ENCODE peak calls at places on chromosomes 16 and 17, in six cellular contexts. Y is Caco-2, G is pancreas, E is cardiac muscle cell, B is fibroblast of villous mesenchyme, P is heart right ventricle. V is an unnamed sample.

GRCh38 chr17:83194189-83194565 is 114.8 kb downstream of the METRNL start:
- DNase-seq in B (no peak), G (no peak), E (no peak), P (no peak), Y (no peak), V (no peak)

GRCh38 chr17:75896360-75897075 is at the start of gene TRIM65:
- DNase-seq in B (peak; percentile 76), E (peak; percentile 85), G (peak; percentile 89), P (peak; percentile 85), Y (peak; percentile 87), V (no peak)

GRCh38 chr16:13833510-13833909 is 86.4 kb upstream of the ERCC4 start:
- DNase-seq in G (no peak), E (no peak), Y (no peak), P (no peak), B (no peak), V (no peak)

GRCh38 chr16:70594569-70594968 is 51.8 kb upstream of the IL34 start:
- DNase-seq in B (no peak), E (no peak), G (peak; percentile 62), Y (no peak), P (peak; percentile 61), V (peak; percentile 87)

GRCh38 chr16:2716948-2717347 is 3.1 kb downstream of the PRSS27 start:
- DNase-seq in G (no peak), Y (no peak), P (no peak), E (no peak), B (no peak), V (no peak)

GRCh38 chr16:49459953-49460735 is 86.5 kb downstream of the C16orf78 start:
- DNase-seq in E (no peak), B (no peak), G (no peak), Y (no peak), P (peak; percentile 1), V (no peak)

GRCh38 chr16:3456374-3456773 is 12.9 kb downstream of the NAA60 start:
- DNase-seq in P (peak; percentile 31), G (no peak), Y (no peak), E (no peak), B (no peak), V (no peak)

GRCh38 chr17:41307647-41308046 is 1.5 kb downstream of the KRTAP16-1 start:
- DNase-seq in Y (no peak), E (no peak), P (no peak), B (no peak), G (no peak), V (no peak)

GRCh38 chr16:30925646-30926332 is 2.4 kb downstream of the FBXL19 start:
- DNase-seq in E (no peak), P (no peak), G (peak; percentile 48), B (no peak), Y (no peak), V (no peak)

GRCh38 chr17:78268191-78268874 is 36.9 kb downstream of the TMEM235 start:
- DNase-seq in E (no peak), B (no peak), G (peak; percentile 33), Y (no peak), P (no peak), V (no peak)

GRCh38 chr16:53745126-53745525 is 41.2 kb downstream of the FTO start:
- DNase-seq in E (no peak), Y (no peak), G (no peak), P (no peak), B (no peak), V (no peak)

DNA sequence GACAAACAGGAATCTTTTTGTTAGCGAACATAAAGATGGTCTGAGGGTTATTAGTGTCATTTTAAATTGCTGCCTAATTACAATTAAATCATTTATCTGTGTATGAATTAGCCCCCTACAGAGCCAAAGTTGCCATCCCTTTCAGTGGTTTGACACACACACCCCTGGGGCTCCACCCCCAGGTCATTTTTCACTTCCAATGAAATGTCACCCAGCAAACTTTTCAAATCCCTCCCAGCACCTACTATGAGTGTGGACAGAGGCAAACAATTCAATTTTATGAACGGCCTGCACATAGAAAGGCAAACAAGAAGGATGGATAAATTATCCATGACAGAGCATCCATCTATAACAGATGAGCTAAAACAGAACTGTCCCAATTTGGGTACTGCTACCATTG is 2.4 kb downstream of the MYH10 start:
- DNase-seq in G (no peak), B (no peak), Y (no peak), E (peak; percentile 35), P (no peak), V (no peak)
- H3K4me3 ChIP-seq in G (no peak overlapping the region), B (no peak overlapping the region), Y (no peak overlapping the region), E (peak overlapping the region; percentile 79), P (peak overlapping the region; percentile 97), V (no peak overlapping the region)

DNA sequence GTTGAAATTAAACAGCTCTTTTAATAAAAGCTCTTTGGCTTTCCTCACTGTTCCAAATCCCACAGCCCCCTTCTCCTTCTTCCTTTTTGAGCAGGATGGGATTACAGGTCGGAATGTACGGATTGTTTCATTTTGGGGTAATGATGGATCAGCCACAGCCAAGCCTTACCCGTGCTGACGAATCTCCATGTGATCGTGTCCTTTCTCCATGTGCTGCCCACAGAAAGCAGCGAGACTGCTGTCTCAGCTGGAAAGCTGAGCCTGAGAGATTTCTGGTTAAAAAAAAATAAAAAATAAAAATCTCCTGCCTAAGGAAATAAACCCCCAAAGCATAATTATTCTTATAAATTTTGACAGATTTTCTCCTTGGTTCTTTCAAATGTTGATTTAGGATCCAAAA is 276.6 kb downstream of the CPPED1 start:
- DNase-seq in E (no peak), G (no peak), Y (no peak), B (no peak), P (no peak), V (no peak)
- TF ChIP-seq CTCF in E (no peak), G (no peak), Y (no peak), B (no peak), P (no peak), V (no peak)

GRCh38 chr17:37050905-37051304 is 102.2 kb downstream of the AATF start:
- DNase-seq in G (no peak), Y (no peak), B (no peak), P (no peak), E (no peak), V (no peak)
- H3K4me3 ChIP-seq in G (no peak overlapping the region), Y (no peak overlapping the region), B (no peak overlapping the region), P (no peak overlapping the region), E (no peak overlapping the region), V (no peak overlapping the region)

DNA sequence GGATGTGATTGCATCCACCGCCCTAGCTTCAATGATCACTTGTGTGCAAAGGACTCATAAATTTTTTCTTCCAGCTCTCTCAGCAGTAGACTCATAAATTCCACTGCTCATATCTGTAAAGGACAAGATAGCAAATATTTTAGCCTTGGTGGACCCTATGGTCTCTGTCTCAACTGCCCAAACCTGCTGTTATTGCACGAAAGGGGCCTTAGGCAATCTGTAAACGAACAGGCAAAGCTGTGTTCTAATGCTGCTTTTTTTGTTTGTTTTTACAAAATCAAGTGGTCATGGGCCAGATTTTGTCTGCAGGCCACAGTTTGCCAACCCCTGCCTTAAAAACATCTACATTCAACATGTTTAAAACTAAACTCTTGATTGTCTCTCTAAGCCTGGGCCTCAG is 34.1 kb downstream of the FAM20A start:
- DNase-seq in B (peak; percentile 88), P (no peak), G (no peak), E (no peak), Y (peak; percentile 64), V (no peak)
- TF ChIP-seq CTCF in B (no peak), P (no peak), G (no peak), E (no peak), Y (no peak), V (no peak)

GRCh38 chr16:35391328-35391727 is 1931.9 kb downstream of the TP53TG3F start:
- DNase-seq in Y (peak; percentile 59), B (peak; percentile 14), G (peak; percentile 51), E (no peak), P (peak; percentile 15), V (no peak)
- H3K4me3 ChIP-seq in Y (no peak overlapping the region), B (no peak overlapping the region), G (no peak overlapping the region), E (no peak overlapping the region), P (no peak overlapping the region), V (no peak overlapping the region)

DNA sequence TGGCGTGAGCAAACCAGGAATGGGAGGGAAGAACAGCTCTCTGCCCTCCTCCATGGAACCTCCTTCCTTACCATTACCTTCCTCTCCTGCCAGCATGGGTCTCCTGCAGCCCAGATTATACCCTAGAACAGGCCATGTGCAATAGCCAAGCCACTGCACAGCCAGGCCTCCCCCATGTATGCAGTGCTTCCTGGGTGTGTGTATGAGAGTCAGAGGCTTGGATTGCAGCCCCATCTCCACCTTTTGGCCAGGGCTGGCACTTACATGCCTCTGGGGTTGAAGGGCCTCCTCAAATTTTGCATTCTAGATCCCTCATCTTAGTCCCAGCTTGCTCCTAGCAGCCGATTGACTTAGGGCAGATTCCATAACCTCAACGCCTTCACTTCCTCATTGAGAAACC is 133.7 kb downstream of the GSG1L start:
- DNase-seq in P (no peak), Y (no peak), B (no peak), E (no peak), G (no peak), V (no peak)
- TF ChIP-seq CTCF in P (no peak), Y (no peak), B (no peak), E (no peak), G (no peak), V (no peak)

GRCh38 chr17:48610282-48611211 is at the start of gene HOXB7:
- DNase-seq in B (peak; percentile 41), Y (peak; percentile 92), P (peak; percentile 27), G (no peak), E (peak; percentile 45), V (no peak)
- H3K4me3 ChIP-seq in B (peak within 1 kb of the TSS; percentile 65), Y (peak within 1 kb of the TSS; percentile 70), P (peak within 1 kb of the TSS; percentile 32), G (peak within 1 kb of the TSS; percentile 40), E (peak within 1 kb of the TSS; percentile 41), V (peak within 1 kb of the TSS; percentile 48)

GRCh38 chr17:48036693-48037035 is 933 bp downstream of the COPZ2 start:
- DNase-seq in P (no peak), Y (no peak), G (no peak), E (no peak), B (no peak), V (no peak)

GRCh38 chr17:48037924-48038323 is 327 bp upstream of the COPZ2 start:
- DNase-seq in P (no peak), G (no peak), E (no peak), B (no peak), Y (no peak), V (no peak)

GRCh38 chr17:48038687-48039086 is 1.1 kb upstream of the COPZ2 start:
- DNase-seq in B (no peak), P (no peak), G (no peak), E (no peak), Y (no peak), V (no peak)

GRCh38 chr17:48031966-48032365 is 5.6 kb downstream of the COPZ2 start:
- DNase-seq in G (no peak), Y (no peak), P (no peak), B (no peak), E (no peak), V (no peak)

DNA sequence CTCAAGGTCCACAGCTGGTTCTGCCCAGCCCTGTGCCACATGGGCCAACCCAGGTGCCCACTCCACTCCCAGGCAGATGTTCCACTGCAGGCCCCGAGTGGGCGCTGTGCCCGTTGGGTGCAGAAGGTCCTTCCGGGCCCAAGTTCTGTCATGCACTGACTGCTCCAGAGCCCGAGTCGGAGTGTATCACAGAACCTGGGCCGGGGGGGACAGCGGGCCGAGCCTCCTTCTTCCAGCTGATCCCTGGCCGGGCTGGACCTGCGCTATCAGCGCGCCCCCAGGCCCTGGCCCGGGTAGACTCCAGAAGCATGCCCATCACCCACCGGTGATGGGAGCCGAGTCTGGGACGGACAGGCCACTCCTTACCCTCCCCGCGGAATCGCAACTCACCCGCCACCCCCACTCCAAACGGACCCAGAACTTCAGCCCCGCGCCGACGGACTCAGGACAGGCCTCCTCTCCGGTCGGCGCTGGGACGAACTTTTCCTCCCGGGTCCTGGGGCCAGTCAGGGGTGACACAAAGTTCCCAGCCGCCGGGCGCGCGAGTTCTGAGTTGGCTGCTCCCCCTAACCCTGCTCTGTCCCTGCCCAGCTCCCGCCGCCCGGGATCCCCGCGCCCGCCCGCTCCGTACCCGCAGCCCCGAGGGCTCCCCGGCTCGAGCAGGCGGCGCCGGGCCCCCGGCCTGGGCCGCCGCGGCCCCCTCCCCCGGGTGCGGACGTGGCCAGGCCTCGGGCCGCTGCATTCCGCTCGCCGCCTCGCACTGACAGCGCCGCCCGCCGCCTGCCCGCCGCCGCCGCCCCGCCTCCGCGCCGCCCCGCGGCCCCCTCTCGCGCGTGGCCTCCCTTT is at the start of gene COPZ2:
- DNase-seq in Y (peak; percentile 66), P (peak; percentile 70), B (peak; percentile 64), G (peak; percentile 82), E (peak; percentile 57), V (no peak)
- TF ChIP-seq CTCF in Y (peak; percentile 37), P (peak; percentile 60), B (peak; percentile 70), G (peak; percentile 42), E (peak; percentile 63), V (no peak)

V was measured in LNCaP clone FGC.